ENCODE peak calls at places on chromosomes 11 and 22, in ten cellular contexts. U is GM13976; D is RWPE1; T is psoas muscle; W is fibroblast of pulmonary artery; M is transverse colon; Z is fibroblast of the aortic adventitia; Q is mucosa of descending colon; Y is CD4-positive, alpha-beta T cell; K is mesothelial cell of epicardium. V is an unnamed sample.

GRCh38 chr22:45688606-45689080 is 17.0 kb downstream of the ATXN10 start:
- DNase-seq in U (no peak), D (peak), T (no peak), W (peak), M (no peak), Z (peak), Q (no peak), Y (no peak), K (peak), V (no peak)

GRCh38 chr22:20117656-20118571 is 888 bp upstream of the TRMT2A start:
- DNase-seq in U (peak), D (no peak), T (peak), W (peak), M (peak), Z (peak), Q (peak), Y (peak), K (no peak), V (no peak)

GRCh38 chr22:23098718-23099524 is 28.6 kb downstream of the GNAZ start:
- DNase-seq in U (no peak), D (no peak), T (peak), W (no peak), M (peak), Z (no peak), Q (peak), Y (no peak), K (no peak), V (no peak)

GRCh38 chr11:21144556-21144955 is 475.2 kb downstream of the NELL1 start:
- DNase-seq in U (no peak), D (no peak), T (no peak), W (no peak), M (no peak), Z (no peak), Q (no peak), Y (no peak), K (no peak), V (no peak)

GRCh38 chr22:47022075-47022473 is 259.6 kb downstream of the TBC1D22A start:
- DNase-seq in U (no peak), D (no peak), T (no peak), W (peak), M (no peak), Z (peak), Q (no peak), Y (no peak), K (no peak), V (no peak)

GRCh38 chr11:9169595-9170295 is 78.3 kb upstream of the SCUBE2 start:
- DNase-seq in U (peak), D (no peak), T (no peak), W (no peak), M (no peak), Z (no peak), Q (no peak), Y (no peak), K (no peak), V (no peak)

GRCh38 chr11:78253797-78254196 is 65.1 kb downstream of the USP35 start:
- DNase-seq in U (no peak), D (no peak), T (no peak), W (no peak), M (no peak), Z (no peak), Q (no peak), Y (no peak), K (no peak), V (no peak)

GRCh38 chr11:22634897-22635629 is 9.4 kb upstream of the FANCF start:
- DNase-seq in U (no peak), D (no peak), T (no peak), W (peak), M (no peak), Z (peak), Q (peak), Y (no peak), K (no peak), V (no peak)

DNA sequence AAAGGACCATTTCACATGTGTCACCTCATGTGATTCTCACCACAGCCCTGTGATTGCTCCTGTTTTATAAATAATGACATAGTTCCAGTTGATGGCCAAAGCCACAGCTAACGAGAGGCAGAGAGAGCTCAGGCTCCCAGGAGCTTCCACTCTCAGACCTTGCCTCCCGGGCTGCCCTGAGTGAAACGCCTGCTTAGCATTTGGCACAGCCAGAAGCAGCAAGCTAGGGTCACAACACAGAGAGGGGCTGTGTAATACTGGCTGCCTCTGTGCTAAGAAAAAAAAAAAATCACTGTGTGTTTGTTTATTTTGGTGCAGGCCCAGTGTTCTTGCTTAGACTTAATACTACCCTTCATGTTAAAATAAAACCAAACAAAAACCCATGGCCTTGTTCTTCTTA is 5.8 kb downstream of the TMEM121B start:
- DNase-seq in U (no peak), D (no peak), T (no peak), W (no peak), M (no peak), Z (no peak), Q (no peak), Y (no peak), K (no peak), V (no peak)
- TF ChIP-seq CTCF in U (no peak), D (no peak), T (no peak), W (no peak), M (no peak), Z (no peak), Q (no peak), Y (no peak), K (no peak), V (no peak)

DNA sequence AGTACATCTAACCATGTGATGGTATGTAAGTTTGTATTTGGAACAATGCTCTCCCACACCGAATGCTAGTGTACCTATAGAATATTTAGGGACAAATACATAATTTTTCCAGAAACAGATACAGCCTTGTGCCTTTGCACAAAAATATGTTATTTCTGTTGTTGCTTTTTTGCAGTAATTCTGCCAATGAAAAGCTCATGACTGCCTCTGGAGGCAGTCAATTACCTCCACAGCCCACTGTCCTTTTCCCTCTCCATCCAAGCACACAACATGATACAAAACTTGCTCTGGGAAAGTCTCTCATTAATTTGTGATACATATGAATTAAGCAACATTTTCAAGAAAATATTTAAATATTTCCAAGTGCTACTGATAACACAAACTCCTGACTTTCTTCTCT is 3.6 kb downstream of the OR51I2 start:
- DNase-seq in U (no peak), D (no peak), T (no peak), W (no peak), M (no peak), Z (no peak), Q (no peak), Y (no peak), K (no peak), V (no peak)
- TF ChIP-seq CTCF in U (no peak), D (no peak), T (no peak), W (no peak), M (no peak), Z (no peak), Q (no peak), Y (no peak), K (no peak), V (no peak)

GRCh38 chr11:62621567-62622470 is at the start of gene B3GAT3:
- DNase-seq in U (peak), D (peak), T (peak), W (peak), M (peak), Z (peak), Q (peak), Y (peak), K (peak), V (peak)
- TF ChIP-seq CTCF in U (no peak), D (no peak), T (no peak), W (no peak), M (no peak), Z (no peak), Q (peak), Y (no peak), K (no peak), V (no peak)

GRCh38 chr11:131880976-131881375 is 510.6 kb downstream of the NTM start:
- DNase-seq in U (no peak), D (no peak), T (no peak), W (no peak), M (no peak), Z (no peak), Q (no peak), Y (no peak), K (no peak), V (no peak)
- TF ChIP-seq CTCF in U (no peak), D (no peak), T (no peak), W (no peak), M (no peak), Z (no peak), Q (no peak), Y (no peak), K (no peak), V (no peak)

V was measured in D721Med.